ENCODE peak calls at places on chromosomes 16 and 17, in four cellular contexts. J is right lobe of liver, V is endothelial cell of umbilical vein, F is A549. T is an unnamed sample.

GRCh38 chr17:36978810-36979584 is 30.2 kb downstream of the AATF start:
- DNase-seq in J (no peak), V (no peak), F (no peak), T (no peak)

GRCh38 chr17:1724351-1724868 is at the start of gene WDR81:
- DNase-seq in J (peak), V (peak), F (peak), T (peak)

GRCh38 chr16:57994778-57995177 is 5.7 kb downstream of the ZNF319 start:
- DNase-seq in J (peak), V (no peak), F (no peak), T (no peak)

GRCh38 chr16:66422366-66422765 is 4.7 kb upstream of the BEAN1 start:
- DNase-seq in J (no peak), V (no peak), F (no peak), T (peak)

GRCh38 chr17:72590382-72590781 is 469.6 kb downstream of the SOX9 start:
- DNase-seq in J (no peak), V (no peak), F (peak), T (no peak)

GRCh38 chr17:34765291-34765690 is 185.9 kb downstream of the TMEM132E start:
- DNase-seq in J (peak), V (no peak), F (no peak), T (peak)

GRCh38 chr16:24834459-24835335 is 11.1 kb upstream of the SLC5A11 start:
- DNase-seq in J (no peak), V (peak), F (peak), T (no peak)

GRCh38 chr17:51000835-51001638 is 119.6 kb downstream of the SPAG9 start:
- DNase-seq in J (no peak), V (peak), F (peak), T (no peak)

GRCh38 chr16:29321585-29321984 is 84.9 kb downstream of the NPIPB11 start:
- DNase-seq in J (no peak), V (peak), F (no peak), T (no peak)

GRCh38 chr16:67268136-67268579 is 11.2 kb upstream of the PLEKHG4 start:
- DNase-seq in J (no peak), V (peak), F (no peak), T (no peak)

GRCh38 chr17:49576121-49576905 is 642 bp downstream of the NXPH3 start:
- DNase-seq in J (no peak), V (peak), F (no peak), T (no peak)

GRCh38 chr16:78249056-78249455 is 149.6 kb downstream of the WWOX start:
- DNase-seq in J (peak), V (no peak), F (no peak), T (no peak)

GRCh38 chr16:64738321-64738960 is 383.4 kb downstream of the CDH11 start:
- DNase-seq in J (no peak), V (no peak), F (no peak), T (no peak)

GRCh38 chr17:8290043-8290442 is 1.6 kb downstream of the RANGRF start:
- DNase-seq in J (no peak), V (no peak), F (no peak), T (no peak)

GRCh38 chr16:87126403-87127025 is 190.7 kb downstream of the C16orf95 start:
- DNase-seq in J (no peak), V (no peak), F (no peak), T (peak)

GRCh38 chr17:26766743-26767142 is 527.2 kb upstream of the WSB1 start:
- DNase-seq in J (no peak), V (no peak), F (no peak), T (no peak)

GRCh38 chr17:50661795-50662391 is 27.2 kb downstream of the ABCC3 start:
- DNase-seq in J (no peak), V (peak), F (peak), T (peak)

GRCh38 chr16:31350275-31351005 is 4.5 kb upstream of the ITGAX start:
- DNase-seq in J (no peak), V (no peak), F (no peak), T (no peak)

GRCh38 chr16:66070140-66070887 is 296.2 kb upstream of the CDH5 start:
- DNase-seq in J (peak), V (no peak), F (no peak), T (no peak)

GRCh38 chr16:78292726-78293380 is 193.4 kb downstream of the WWOX start:
- DNase-seq in J (peak), V (no peak), F (no peak), T (peak)

GRCh38 chr16:74094962-74095361 is 201.7 kb upstream of the PSMD7 start:
- DNase-seq in J (no peak), V (no peak), F (no peak), T (no peak)

GRCh38 chr17:78359216-78359935 is 501 bp downstream of the SOCS3 start:
- DNase-seq in J (no peak), V (peak), F (peak), T (peak)

GRCh38 chr16:19691161-19691850 is 26.7 kb downstream of the KNOP1 start:
- DNase-seq in J (no peak), V (peak), F (no peak), T (peak)

GRCh38 chr16:76114681-76115080 is 162.5 kb upstream of the CNTNAP4 start:
- DNase-seq in J (no peak), V (no peak), F (no peak), T (no peak)

GRCh38 chr17:69969897-69970296 is 105.1 kb upstream of the KCNJ16 start:
- DNase-seq in J (no peak), V (no peak), F (no peak), T (no peak)
- H3K4me3 ChIP-seq in J (no peak), V (no peak), F (no peak), T (no peak)

GRCh38 chr17:74960739-74961342 is 11.7 kb downstream of the HID1 start:
- DNase-seq in J (no peak), V (no peak), F (peak), T (no peak)
- TF ChIP-seq CTCF in J (peak), V (no peak), F (peak), T (no peak)

GRCh38 chr17:68019675-68020450 is 15.7 kb upstream of the KPNA2 start:
- DNase-seq in J (peak), V (peak), F (peak), T (peak)
- TF ChIP-seq POLR2A in J (peak), V (peak), F (peak), T (no peak)

GRCh38 chr16:85137323-85138072 is 25.2 kb upstream of the CIBAR2 start:
- DNase-seq in J (peak), V (peak), F (no peak), T (peak)
- H3K4me3 ChIP-seq in J (peak), V (no peak), F (no peak), T (no peak)

DNA sequence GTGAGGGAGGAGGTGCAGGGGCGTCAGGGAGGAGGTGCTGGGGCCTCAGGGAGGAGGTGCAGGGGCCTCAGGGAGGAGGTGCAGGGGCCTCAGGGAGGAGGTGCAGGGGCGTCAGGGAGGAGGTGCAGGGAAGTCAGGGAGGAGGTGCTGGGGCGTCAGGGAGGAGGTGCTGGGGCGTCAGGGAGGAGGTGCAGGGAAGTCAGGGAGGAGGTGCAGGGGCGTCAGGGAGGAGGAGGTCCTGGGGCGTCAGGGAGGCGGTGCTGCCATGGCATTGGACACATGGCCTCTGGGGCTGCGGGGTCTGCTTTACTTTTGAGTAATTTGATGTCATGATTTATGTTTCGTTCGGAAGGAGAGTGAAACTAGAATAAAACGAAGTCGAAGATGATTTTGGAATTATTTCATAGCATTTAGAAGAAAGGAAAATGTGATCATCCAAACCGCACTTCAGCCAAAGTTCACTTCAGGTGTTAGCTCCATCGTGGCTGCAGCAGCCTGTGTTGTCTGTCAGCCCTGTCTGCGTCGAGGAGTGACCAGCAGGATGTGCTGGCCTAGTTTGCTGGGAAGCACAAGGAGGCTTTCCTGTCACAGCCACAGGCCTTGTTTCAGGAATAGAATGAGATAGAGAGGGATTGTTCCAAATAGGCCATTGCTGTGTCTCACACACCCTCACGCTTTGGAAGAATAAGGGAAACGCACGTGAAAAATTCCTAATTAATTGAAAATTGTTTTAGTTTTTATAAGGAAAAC is 42.8 kb downstream of the RAB11FIP3 start:
- DNase-seq in J (no peak), V (no peak), F (no peak), T (no peak)
- TF ChIP-seq CTCF in J (no peak), V (no peak), F (no peak), T (no peak)

GRCh38 chr17:28746611-28747045 is 2.8 kb downstream of the TRAF4 start:
- DNase-seq in J (peak), V (peak), F (no peak), T (no peak)
- TF ChIP-seq POLR2A in J (no peak), V (no peak), F (no peak), T (no peak)

DNA sequence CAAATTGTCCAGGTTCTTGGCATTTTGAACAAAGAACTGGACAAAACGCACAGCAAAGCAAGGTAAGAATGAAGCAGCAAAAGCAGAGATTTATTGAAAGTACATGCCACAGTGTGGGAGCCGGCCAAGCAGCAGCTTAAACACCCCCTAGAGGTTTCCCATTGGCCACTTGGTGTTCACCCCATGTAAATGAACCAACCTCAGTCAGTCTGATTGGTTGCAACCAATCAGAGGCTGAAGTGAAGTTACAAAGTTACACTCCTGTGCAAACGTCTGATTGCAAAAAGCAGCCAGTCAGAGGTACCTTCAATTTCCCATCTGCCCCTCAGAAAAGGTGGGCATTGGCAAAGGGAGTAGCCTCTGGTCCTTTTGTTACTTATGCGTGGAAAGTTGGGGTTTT is 8.8 kb upstream of the ZNF263 start:
- DNase-seq in J (no peak), V (no peak), F (no peak), T (no peak)
- H3K4me3 ChIP-seq in J (no peak), V (no peak), F (no peak), T (no peak)

T was measured in lower leg skin.